ENCODE peak calls at places on chromosomes 6 and 20, in four cellular contexts. One of them, this sample, is unnamed.

GRCh38 chr6:159098636-159099106 is 53.9 kb upstream of the TAGAP start:
- DNase-seq in left colon: no peak
- DNase-seq in HS-27A: no peak
- DNase-seq in H9: no peak
- DNase-seq in this sample: no peak

GRCh38 chr6:77626431-77626830 is 26.4 kb upstream of the MEI4 start:
- DNase-seq in left colon: no peak
- DNase-seq in HS-27A: no peak
- DNase-seq in H9: no peak
- DNase-seq in this sample: no peak

GRCh38 chr6:56955171-56956155 is 556 bp downstream of the BEND6 start:
- DNase-seq in left colon: peak
- DNase-seq in HS-27A: peak
- DNase-seq in H9: peak
- DNase-seq in this sample: peak

GRCh38 chr6:159880412-159880811 is 10.4 kb upstream of the MAS1 start:
- DNase-seq in left colon: no peak
- DNase-seq in HS-27A: no peak
- DNase-seq in H9: no peak
- DNase-seq in this sample: no peak

GRCh38 chr6:47264775-47265184 is 44.9 kb downstream of the TNFRSF21 start:
- DNase-seq in left colon: no peak
- DNase-seq in HS-27A: no peak
- DNase-seq in H9: no peak
- DNase-seq in this sample: no peak

GRCh38 chr20:59743767-59744485 is 139.6 kb downstream of the PHACTR3 start:
- DNase-seq in left colon: no peak
- DNase-seq in HS-27A: no peak
- DNase-seq in H9: peak
- DNase-seq in this sample: no peak

GRCh38 chr20:64058536-64058935 is 4.5 kb upstream of the TCEA2 start:
- DNase-seq in left colon: no peak
- DNase-seq in HS-27A: no peak
- DNase-seq in H9: no peak
- DNase-seq in this sample: no peak

GRCh38 chr20:2652724-2653510 is 485 bp downstream of the NOP56 start:
- DNase-seq in left colon: peak
- DNase-seq in HS-27A: no peak
- DNase-seq in H9: no peak
- DNase-seq in this sample: peak

GRCh38 chr20:46013826-46014516 is 5.3 kb downstream of the MMP9 start:
- DNase-seq in left colon: no peak
- DNase-seq in HS-27A: no peak
- DNase-seq in H9: peak
- DNase-seq in this sample: peak

GRCh38 chr20:51876511-51876910 is 74.2 kb upstream of the SALL4 start:
- DNase-seq in left colon: no peak
- DNase-seq in HS-27A: no peak
- DNase-seq in H9: no peak
- DNase-seq in this sample: no peak

GRCh38 chr6:33607126-33607783 is 13.9 kb upstream of the ITPR3 start:
- DNase-seq in left colon: no peak
- DNase-seq in HS-27A: no peak
- DNase-seq in H9: no peak
- DNase-seq in this sample: no peak

GRCh38 chr6:36623547-36624459 is 29.6 kb downstream of the SRSF3 start:
- DNase-seq in left colon: peak
- DNase-seq in HS-27A: peak
- DNase-seq in H9: peak
- DNase-seq in this sample: peak

GRCh38 chr6:56475736-56476457 is 166.8 kb downstream of the DST start:
- DNase-seq in left colon: no peak
- DNase-seq in HS-27A: no peak
- DNase-seq in H9: no peak
- DNase-seq in this sample: no peak

GRCh38 chr6:35489066-35489465 is 7.8 kb downstream of the TEAD3 start:
- DNase-seq in left colon: no peak
- DNase-seq in HS-27A: no peak
- DNase-seq in H9: no peak
- DNase-seq in this sample: no peak

GRCh38 chr6:42693725-42694323 is 28.6 kb downstream of the PRPH2 start:
- DNase-seq in left colon: no peak
- DNase-seq in HS-27A: no peak
- DNase-seq in H9: no peak
- DNase-seq in this sample: no peak

GRCh38 chr6:74492587-74492986 is 713.3 kb downstream of the COL12A1 start:
- DNase-seq in left colon: no peak
- DNase-seq in HS-27A: no peak
- DNase-seq in H9: no peak
- DNase-seq in this sample: no peak

GRCh38 chr6:113352029-113352801 is 504.9 kb upstream of the MARCKS start:
- DNase-seq in left colon: peak
- DNase-seq in HS-27A: peak
- DNase-seq in H9: no peak
- DNase-seq in this sample: no peak

GRCh38 chr6:125066140-125066539 is 87.4 kb upstream of the TPD52L1 start:
- DNase-seq in left colon: no peak
- DNase-seq in HS-27A: no peak
- DNase-seq in H9: no peak
- DNase-seq in this sample: no peak

GRCh38 chr6:118971682-118972081 is 36.7 kb upstream of the MCM9 start:
- DNase-seq in left colon: no peak
- DNase-seq in HS-27A: no peak
- DNase-seq in H9: no peak
- DNase-seq in this sample: no peak

GRCh38 chr6:151374024-151374423 is 17.3 kb downstream of the ZBTB2 start:
- DNase-seq in left colon: no peak
- DNase-seq in HS-27A: no peak
- DNase-seq in H9: peak
- DNase-seq in this sample: no peak

GRCh38 chr6:72709436-72709835 is 87.6 kb downstream of the KCNQ5 start:
- DNase-seq in left colon: no peak
- DNase-seq in HS-27A: no peak
- DNase-seq in H9: no peak
- DNase-seq in this sample: no peak